ENCODE peak calls at places on chromosomes 12 and 14, in four cellular contexts. L, S, I and Q are unnamed samples.
A peak's percentile ranks its signal among the peaks of the same experiment; 100 is the strongest.

GRCh38 chr12:3220382-3221321 is 143.5 kb downstream of the TSPAN9 start:
- DNase-seq in L (no peak), S (no peak), I (no peak), Q (no peak)

GRCh38 chr12:54004841-54005530 is 3.8 kb upstream of the HOXC8 start:
- DNase-seq in L (no peak), S (no peak), I (no peak), Q (no peak)

GRCh38 chr12:52402873-52403510 is 3.1 kb downstream of the KRT82 start:
- DNase-seq in L (no peak), S (no peak), I (no peak), Q (no peak)

GRCh38 chr12:25416516-25416915 is 136.6 kb downstream of the LMNTD1 start:
- DNase-seq in L (no peak), S (no peak), I (no peak), Q (no peak)

GRCh38 chr14:91253795-91254323 is 9.4 kb upstream of the GPR68 start:
- DNase-seq in L (no peak), S (no peak), I (no peak), Q (no peak)

GRCh38 chr12:3148366-3149000 is 71.3 kb downstream of the TSPAN9 start:
- DNase-seq in L (no peak), S (no peak), I (no peak), Q (no peak)

GRCh38 chr12:131677699-131678098 is 33.2 kb upstream of the SFSWAP start:
- DNase-seq in L (no peak), S (no peak), I (no peak), Q (no peak)

GRCh38 chr14:64501326-64502171 is 2.1 kb downstream of the ZBTB25 start:
- DNase-seq in L (peak; percentile 67), S (no peak), I (no peak), Q (peak; percentile 60)